ENCODE peak calls at places on chromosomes 2 and 18, in four cellular contexts. C is K562, J is upper lobe of right lung, P is psoas muscle. B is an unnamed sample.

GRCh38 chr18:58041633-58042032 is 2.4 kb upstream of the NEDD4L start:
- DNase-seq in J (no peak), C (peak; percentile 57), P (no peak), B (no peak)

GRCh38 chr18:73407506-73407905 is 539.7 kb upstream of the NETO1 start:
- DNase-seq in P (no peak), J (no peak), C (no peak), B (no peak)

GRCh38 chr18:8351173-8351572 is 258.1 kb upstream of the RAB12 start:
- DNase-seq in P (no peak), J (no peak), C (no peak), B (no peak)

GRCh38 chr2:159996792-159997546 is 65.4 kb downstream of the PLA2R1 start:
- DNase-seq in C (no peak), P (no peak), J (no peak), B (no peak)

GRCh38 chr2:113283704-113284284 is 5.1 kb upstream of the PAX8 start:
- DNase-seq in P (peak; percentile 49), C (no peak), J (peak; percentile 82), B (peak; percentile 61)

GRCh38 chr2:236856856-236857616 is 228.7 kb upstream of the COPS8 start:
- DNase-seq in C (no peak), J (no peak), P (no peak), B (no peak)

GRCh38 chr2:120253021-120253882 is 600 bp downstream of the RALB start:
- DNase-seq in P (peak; percentile 88), C (peak; percentile 79), J (peak; percentile 94), B (peak; percentile 92)

GRCh38 chr2:43831438-43832294 is 7.0 kb downstream of the ABCG5 start:
- DNase-seq in C (peak; percentile 37), J (no peak), P (no peak), B (no peak)

GRCh38 chr2:39141346-39142011 is 20.6 kb upstream of the SOS1 start:
- DNase-seq in J (no peak), C (no peak), P (no peak), B (no peak)

GRCh38 chr2:166494140-166494544 is at the start of gene SCN7A:
- DNase-seq in J (peak; percentile 83), P (peak; percentile 66), C (peak; percentile 16), B (peak; percentile 72)

GRCh38 chr2:183149489-183149888 is 25.2 kb downstream of the NUP35 start:
- DNase-seq in J (no peak), C (no peak), P (no peak), B (no peak)

GRCh38 chr2:64636105-64636873 is 17.4 kb downstream of the SERTAD2 start:
- DNase-seq in J (no peak), P (no peak), C (peak; percentile 31), B (peak; percentile 42)

GRCh38 chr2:3078684-3079083 is 298.9 kb downstream of the EIPR1 start:
- DNase-seq in P (no peak), J (no peak), C (no peak), B (no peak)

GRCh38 chr18:45449761-45450227 is 165.5 kb upstream of the SLC14A2 start:
- DNase-seq in P (peak; percentile 62), J (no peak), C (no peak), B (no peak)

GRCh38 chr2:1584691-1585485 is 159.4 kb downstream of the PXDN start:
- DNase-seq in C (no peak), J (peak; percentile 52), P (no peak), B (no peak)

GRCh38 chr2:231926761-231927565 is 767 bp upstream of the NPPC start:
- DNase-seq in P (no peak), J (peak; percentile 65), C (no peak), B (no peak)

GRCh38 chr18:37944871-37945270 is 379.3 kb upstream of the CELF4 start:
- DNase-seq in J (no peak), C (no peak), P (no peak), B (no peak)

GRCh38 chr2:62203459-62203858 is 7.5 kb downstream of the B3GNT2 start:
- DNase-seq in P (no peak), C (no peak), J (no peak), B (no peak)

GRCh38 chr2:80073134-80073561 is 231.4 kb downstream of the LRRTM1 start:
- DNase-seq in P (no peak), C (peak; percentile 63), J (no peak), B (no peak)

GRCh38 chr2:26922638-26923466 is 47.6 kb upstream of the MAPRE3 start:
- DNase-seq in P (peak; percentile 34), C (peak; percentile 54), J (no peak), B (no peak)

GRCh38 chr2:130795431-130795830 is 40.1 kb downstream of the AMER3 start:
- DNase-seq in C (no peak), P (no peak), J (no peak), B (no peak)

GRCh38 chr2:237341872-237342271 is 72.1 kb downstream of the COL6A3 start:
- DNase-seq in P (no peak), C (no peak), J (no peak), B (no peak)

GRCh38 chr18:35024965-35025364 is 16.2 kb upstream of the MAPRE2 start:
- DNase-seq in P (peak; percentile 65), J (no peak), C (no peak), B (peak; percentile 88)

GRCh38 chr2:157246212-157247067 is 11.1 kb upstream of the GALNT5 start:
- DNase-seq in C (no peak), P (no peak), J (no peak), B (no peak)

GRCh38 chr2:37201766-37202165 is 5.5 kb downstream of the CEBPZOS start:
- DNase-seq in J (no peak), C (peak; percentile 14), P (no peak), B (no peak)

GRCh38 chr2:73984203-73984921 is at the start of gene TET3:
- DNase-seq in C (peak; percentile 86), P (peak; percentile 63), J (peak; percentile 85), B (no peak)

GRCh38 chr2:34403512-34403911 is 804.4 kb upstream of the FAM98A start:
- DNase-seq in P (no peak), C (no peak), J (no peak), B (no peak)

DNA sequence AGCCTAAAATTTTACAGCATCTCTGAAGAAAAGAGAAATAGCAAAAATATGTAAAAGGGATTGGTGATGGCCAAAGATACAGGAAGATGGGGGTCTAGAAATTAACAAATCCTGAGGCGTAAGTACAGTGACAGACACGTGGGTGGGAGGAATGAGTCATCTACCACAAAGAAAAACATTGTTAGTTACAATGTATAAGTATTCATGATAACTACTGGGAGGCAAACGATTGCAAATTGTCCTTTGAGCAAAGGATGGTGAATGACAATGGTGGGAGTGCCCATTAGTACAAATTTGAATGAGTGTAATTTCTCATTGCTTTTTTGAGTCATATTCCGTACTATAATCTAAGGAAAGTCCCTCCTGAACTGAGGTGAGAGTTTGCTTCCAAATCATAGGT is 809.0 kb upstream of the FAM98A start:
- DNase-seq in J (no peak), P (no peak), C (no peak), B (no peak)
- H3K27me3 ChIP-seq in J (no peaks in the 10 kb centered on the region), P (no peaks in the 10 kb centered on the region), C (no peaks in the 10 kb centered on the region), B (no peaks in the 10 kb centered on the region)

DNA sequence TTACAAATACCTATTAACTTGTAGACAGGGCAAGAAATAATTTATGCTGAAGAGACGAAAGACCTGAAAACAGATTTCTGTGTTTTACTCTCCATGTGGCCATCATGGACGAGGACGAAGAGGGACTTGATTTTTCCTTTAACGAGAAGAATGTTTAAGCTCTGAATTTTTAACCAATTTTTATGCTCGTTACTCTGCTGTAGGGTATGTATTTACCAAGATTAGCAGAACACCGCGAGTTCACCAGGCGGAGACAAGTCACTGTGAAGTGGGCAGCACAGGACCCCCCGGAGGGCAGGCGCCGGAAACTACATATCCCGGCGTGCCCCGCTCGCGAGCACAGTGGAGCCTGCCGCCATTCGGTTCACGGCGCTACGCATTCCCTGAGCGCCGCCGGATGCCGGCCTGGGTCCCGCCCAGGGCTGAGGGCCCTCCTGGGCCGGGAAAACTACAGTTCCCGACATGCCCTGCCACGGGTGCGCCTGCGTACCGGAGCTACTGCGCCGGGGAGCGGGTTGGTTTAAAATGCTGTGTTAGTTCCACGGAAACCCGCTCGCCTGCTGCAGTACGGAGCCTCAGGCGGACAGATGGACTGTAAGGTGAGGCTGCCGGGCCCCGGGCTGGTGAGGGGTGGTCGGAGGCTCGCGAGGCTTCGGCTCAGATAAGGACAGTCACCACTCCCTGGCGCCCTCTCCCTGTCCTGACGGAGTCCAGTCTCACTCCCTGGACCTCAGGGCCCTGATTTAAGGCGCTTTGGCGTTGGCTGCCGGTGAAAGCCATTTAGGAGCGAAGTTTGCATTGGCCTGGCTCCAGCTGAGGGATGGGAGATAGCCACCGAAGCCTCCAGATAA is at the start of gene CCDC150:
- DNase-seq in P (peak; percentile 93), C (peak; percentile 87), J (peak; percentile 96), B (peak; percentile 89)
- TF ChIP-seq CTCF in P (peak; percentile 12), C (peak; percentile 40), J (no peak), B (no peak)

DNA sequence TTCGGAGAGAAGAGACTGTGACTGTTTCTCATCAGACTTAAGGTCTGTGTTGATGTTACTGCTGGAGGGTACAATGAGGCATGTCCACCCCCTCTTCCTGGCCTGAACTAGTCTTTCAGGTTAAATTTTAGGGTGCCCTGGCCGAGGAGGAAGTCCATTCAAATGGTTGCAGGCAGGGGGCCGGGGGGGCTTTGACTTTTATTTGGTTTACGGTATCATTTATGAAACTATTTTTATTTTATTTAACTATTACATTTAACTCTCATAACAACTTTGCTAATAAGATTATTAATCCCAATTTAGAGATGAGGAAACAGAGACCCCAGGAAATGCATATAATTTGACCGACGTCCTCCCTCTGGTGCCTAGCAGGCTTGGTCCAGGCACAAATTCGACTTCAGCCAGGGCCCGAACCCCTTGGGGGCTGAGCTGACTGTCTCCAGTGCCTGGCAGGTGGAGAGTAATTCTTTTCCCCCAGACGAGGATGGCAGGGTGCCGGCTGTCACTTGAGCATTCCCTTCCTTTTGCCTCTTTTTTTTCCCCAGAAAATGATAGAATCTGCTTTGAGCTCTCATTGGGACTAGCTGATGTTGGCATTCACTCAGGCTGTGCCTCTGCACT is 255.3 kb upstream of the SALL3 start:
- DNase-seq in J (no peak), P (no peak), C (no peak), B (no peak)
- H3K27me3 ChIP-seq in J (peaks cover 7% of the 10 kb centered on the region), P (no peaks in the 10 kb centered on the region), C (peaks cover 5% of the 10 kb centered on the region), B (no peaks in the 10 kb centered on the region)

GRCh38 chr2:18566145-18566544 is 5.7 kb upstream of the RDH14 start:
- DNase-seq in J (no peak), P (no peak), C (no peak), B (no peak)
- TF ChIP-seq CTCF in J (no peak), P (no peak), C (no peak), B (no peak)

DNA sequence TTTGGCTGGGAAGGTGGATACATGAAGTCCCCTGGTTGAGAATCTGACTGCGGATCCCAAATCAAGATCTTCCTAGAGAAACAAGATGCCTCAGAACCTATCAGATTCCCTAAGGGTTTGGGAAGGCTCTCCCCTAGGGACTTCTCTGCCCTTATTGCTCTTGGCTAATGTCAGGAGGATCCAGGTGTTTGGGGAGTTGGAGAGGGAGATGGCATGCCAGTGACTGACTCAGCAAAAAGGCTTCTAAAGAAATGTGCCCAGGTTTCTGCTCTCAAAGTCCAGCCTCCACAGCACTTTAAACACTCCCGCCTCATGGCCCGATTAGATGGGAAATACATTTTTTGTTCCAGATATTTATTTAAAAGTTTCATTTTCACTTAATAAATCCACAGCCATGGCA is 156.5 kb downstream of the OSR1 start:
- DNase-seq in P (no peak), C (no peak), J (no peak), B (no peak)
- H3K27me3 ChIP-seq in P (no peaks in the 10 kb centered on the region), C (no peaks in the 10 kb centered on the region), J (no peaks in the 10 kb centered on the region), B (no peaks in the 10 kb centered on the region)

GRCh38 chr2:146312899-146313298 is 1531.9 kb upstream of the ACVR2A start:
- DNase-seq in P (no peak), J (no peak), C (no peak), B (no peak)
- TF ChIP-seq CTCF in P (no peak), J (peak; percentile 30), C (no peak), B (no peak)